ENCODE peak calls at places on chromosomes 13 and 19, in ten cellular contexts. N is body of pancreas; Q is cardiac muscle cell; Z is right lobe of liver; U is Caco-2; P is A549; L is A673; V is endodermal cell; H is CD4-positive, alpha-beta T cell; I is uterus. M is an unnamed sample.

GRCh38 chr19:8180018-8180417 is 29.2 kb upstream of the CERS4 start:
- DNase-seq in L (no peak), V (no peak), U (no peak), P (no peak), Q (no peak), N (peak; percentile 38), H (no peak), Z (no peak), I (no peak), M (no peak)

GRCh38 chr13:28531195-28531955 is 36.4 kb upstream of the FLT1 start:
- DNase-seq in U (peak; percentile 24), V (peak; percentile 88), P (no peak), Z (peak; percentile 49), L (peak; percentile 91), I (peak; percentile 40), N (no peak), Q (peak; percentile 40), H (no peak), M (no peak)

GRCh38 chr13:101751488-101751887 is 299.0 kb downstream of the ITGBL1 start:
- DNase-seq in Z (no peak), Q (peak; percentile 57), P (peak; percentile 21), I (no peak), L (peak; percentile 79), H (no peak), N (no peak), V (no peak), U (no peak), M (no peak)

GRCh38 chr19:3275583-3276340 is 51.3 kb downstream of the CELF5 start:
- DNase-seq in U (peak; percentile 68), H (peak; percentile 90), V (peak; percentile 100), I (peak; percentile 42), N (peak; percentile 75), P (peak; percentile 94), Q (peak; percentile 96), Z (peak; percentile 66), L (peak; percentile 76), M (no peak)

GRCh38 chr13:43783820-43784219 is 3.0 kb downstream of the ENOX1 start:
- DNase-seq in Q (no peak), H (no peak), I (no peak), Z (no peak), N (no peak), U (peak; percentile 57), P (peak; percentile 27), V (no peak), L (peak; percentile 44), M (no peak)

GRCh38 chr13:111526922-111527321 is 206.5 kb downstream of the TEX29 start:
- DNase-seq in V (no peak), L (no peak), I (no peak), Q (no peak), U (no peak), N (no peak), Z (no peak), H (no peak), P (no peak), M (no peak)

GRCh38 chr19:35557539-35558399 is 5.7 kb downstream of the ATP4A start:
- DNase-seq in Z (no peak), U (peak; percentile 41), V (peak; percentile 100), N (peak; percentile 85), P (peak; percentile 89), H (peak; percentile 58), L (peak; percentile 83), I (no peak), Q (peak; percentile 92), M (no peak)

GRCh38 chr13:111114362-111115050 is 604 bp upstream of the ARHGEF7 start:
- DNase-seq in Z (no peak), P (no peak), N (no peak), U (peak; percentile 25), I (peak; percentile 55), H (no peak), L (no peak), Q (peak; percentile 54), V (peak; percentile 81), M (no peak)

DNA sequence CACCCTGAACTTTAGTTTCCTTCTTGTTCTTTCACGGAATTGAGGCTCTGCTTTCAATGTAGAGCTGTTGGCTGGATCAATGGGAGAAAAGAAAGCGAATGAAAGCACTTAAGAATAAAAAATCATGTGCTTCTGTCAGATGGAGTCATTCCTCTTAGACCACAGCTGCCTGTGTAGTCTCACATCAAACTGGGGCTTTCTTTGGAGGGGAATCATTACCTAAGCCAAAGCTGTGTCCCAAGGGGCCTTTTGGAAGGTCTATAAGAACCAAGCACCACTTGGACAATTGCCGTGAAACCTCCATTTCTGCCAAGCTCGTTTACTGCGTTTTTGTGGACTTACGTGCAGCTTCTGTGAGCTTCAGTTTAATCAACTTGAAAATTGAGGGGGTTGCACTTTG is 44.2 kb upstream of the RNF113B start:
- DNase-seq in N (no peak), Q (no peak), U (no peak), Z (no peak), L (peak; percentile 21), P (no peak), I (no peak), H (no peak), V (peak; percentile 23), M (no peak)
- TF ChIP-seq CTCF in N (no peak), Q (no peak), U (no peak), Z (no peak), L (no peak), P (no peak), I (no peak), H (no peak), V (no peak), M (no peak)

GRCh38 chr19:37095859-37096258 is 17.6 kb downstream of the ZNF420 start:
- DNase-seq in U (no peak), H (no peak), N (no peak), L (no peak), V (no peak), P (peak; percentile 29), I (no peak), Z (no peak), Q (no peak), M (no peak)
- H3K9me3 ChIP-seq in U (peaks cover 8% of the 10 kb centered on the region), H (peaks cover 96% of the 10 kb centered on the region), N (peaks cover 54% of the 10 kb centered on the region), L (peaks cover 58% of the 10 kb centered on the region), V (peaks cover 89% of the 10 kb centered on the region), P (peaks cover 92% of the 10 kb centered on the region), I (no peaks in the 10 kb centered on the region), Z (no peaks in the 10 kb centered on the region), Q (no peaks in the 10 kb centered on the region), M (peaks cover 67% of the 10 kb centered on the region)

GRCh38 chr13:44918323-44919102 is 70.8 kb downstream of the NUFIP1 start:
- DNase-seq in V (peak; percentile 96), P (no peak), I (peak; percentile 89), Z (peak; percentile 90), N (peak; percentile 90), H (peak; percentile 79), L (no peak), U (peak; percentile 96), Q (peak; percentile 89), M (no peak)

GRCh38 chr13:44919103-44919804 is 70.0 kb downstream of the NUFIP1 start:
- DNase-seq in Z (no peak), V (no peak), N (no peak), U (no peak), I (no peak), Q (no peak), P (no peak), H (no peak), L (no peak), M (no peak)

GRCh38 chr13:44912617-44913016 is 76.7 kb downstream of the NUFIP1 start:
- DNase-seq in H (no peak), P (no peak), Z (no peak), Q (no peak), N (no peak), I (no peak), L (no peak), V (no peak), U (no peak), M (no peak)

GRCh38 chr13:44917589-44918322 is 71.5 kb downstream of the NUFIP1 start:
- DNase-seq in L (peak; percentile 97), H (peak; percentile 98), P (peak; percentile 95), Z (peak; percentile 96), Q (peak; percentile 97), N (peak; percentile 97), V (peak; percentile 98), U (peak; percentile 96), I (peak; percentile 98), M (peak; percentile 99)

DNA sequence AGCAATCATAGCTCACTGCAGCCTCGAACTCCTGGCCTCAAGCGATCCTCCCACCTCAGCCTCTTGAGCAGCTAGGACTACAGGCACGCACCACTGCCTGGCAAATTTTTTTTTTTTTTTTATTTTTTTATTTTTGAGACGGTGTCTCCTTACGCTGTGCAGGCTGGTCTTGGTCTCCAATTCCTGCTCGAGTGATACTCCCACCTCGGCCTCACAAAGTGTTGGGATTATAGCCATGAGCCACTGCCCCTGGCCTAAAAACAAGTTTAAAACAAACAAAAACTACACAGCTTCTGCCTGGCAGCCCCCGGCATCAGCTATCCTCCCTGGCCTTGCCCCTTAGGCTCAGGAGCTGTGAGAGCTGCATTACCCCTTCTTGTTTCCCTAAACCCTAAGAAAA is 73.3 kb downstream of the NUFIP1 start:
- DNase-seq in I (no peak), N (no peak), L (no peak), Z (no peak), H (no peak), P (no peak), U (no peak), V (no peak), Q (no peak), M (no peak)
- TF ChIP-seq CTCF in I (no peak), N (no peak), L (no peak), Z (no peak), H (no peak), P (no peak), U (no peak), V (no peak), Q (no peak), M (no peak)

GRCh38 chr19:41584931-41585330 is 9.0 kb downstream of the CEACAM21 start:
- DNase-seq in Z (no peak), H (no peak), P (no peak), U (no peak), Q (no peak), L (no peak), N (no peak), V (no peak), I (no peak), M (peak; percentile 52)

GRCh38 chr19:41586064-41586463 is 10.1 kb downstream of the CEACAM21 start:
- DNase-seq in V (no peak), H (no peak), P (no peak), L (no peak), Z (no peak), N (no peak), I (no peak), U (no peak), Q (no peak), M (no peak)

GRCh38 chr19:41587838-41588210 is 11.9 kb downstream of the CEACAM21 start:
- DNase-seq in V (no peak), N (no peak), P (no peak), Q (no peak), I (no peak), Z (no peak), U (no peak), H (no peak), L (no peak), M (peak; percentile 61)

GRCh38 chr19:41587101-41587837 is 11.3 kb downstream of the CEACAM21 start:
- DNase-seq in I (no peak), N (no peak), P (no peak), Z (no peak), H (no peak), U (no peak), V (no peak), L (no peak), Q (no peak), M (peak; percentile 72)

DNA sequence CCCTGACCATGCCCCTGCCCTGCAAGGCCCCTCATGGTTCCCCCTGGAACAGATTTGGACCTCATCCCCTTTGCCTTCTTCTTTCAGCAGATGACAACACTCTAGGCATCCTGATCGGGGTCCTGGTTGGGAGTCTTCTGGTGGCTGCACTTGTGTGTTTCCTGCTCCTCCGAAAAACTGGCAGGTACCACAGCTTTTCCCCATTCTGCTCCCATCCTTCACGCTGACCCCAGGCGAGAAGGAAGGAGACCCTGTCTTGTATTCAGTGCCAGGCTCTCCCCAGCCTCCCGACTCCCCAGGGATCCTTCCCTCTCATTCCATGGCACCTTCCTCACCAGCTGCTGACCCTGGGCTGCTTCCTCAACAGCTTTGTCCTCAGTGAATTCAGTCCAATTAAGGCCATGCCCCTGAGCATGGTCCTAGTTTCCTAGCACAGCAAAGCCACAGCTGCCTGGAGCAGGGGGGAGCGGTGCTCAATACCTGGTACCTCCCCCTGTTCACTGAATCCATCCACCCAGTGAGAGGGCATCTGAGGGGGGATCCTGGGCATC is 8.4 kb downstream of the CEACAM21 start:
- DNase-seq in V (no peak), U (no peak), Q (no peak), I (no peak), N (no peak), P (no peak), L (no peak), H (no peak), Z (no peak), M (no peak)
- H3K9me3 ChIP-seq in V (peaks cover 27% of the 10 kb centered on the region), U (peaks cover 26% of the 10 kb centered on the region), Q (no peaks in the 10 kb centered on the region), I (no peaks in the 10 kb centered on the region), N (peaks cover 9% of the 10 kb centered on the region), P (peaks cover 37% of the 10 kb centered on the region), L (no peaks in the 10 kb centered on the region), H (peaks cover 17% of the 10 kb centered on the region), Z (no peaks in the 10 kb centered on the region), M (peaks cover 3% of the 10 kb centered on the region)